ENCODE peak calls at places on chromosomes 7 and 10, in four cellular contexts. V is A549, C is HepG2, K is K562. Q is an unnamed sample.

GRCh38 chr10:62873866-62874265 is 57.7 kb upstream of the EGR2 start:
- DNase-seq in V (no peak), C (no peak), K (no peak), Q (no peak)

GRCh38 chr10:111430070-111430469 is 353.2 kb downstream of the ADRA2A start:
- DNase-seq in V (no peak), C (no peak), K (no peak), Q (no peak)

GRCh38 chr10:124287791-124288190 is 130.9 kb downstream of the OAT start:
- DNase-seq in V (no peak), C (no peak), K (no peak), Q (peak)

GRCh38 chr7:115435178-115435577 is 513.3 kb downstream of the MDFIC start:
- DNase-seq in V (no peak), C (no peak), K (no peak), Q (no peak)

GRCh38 chr7:3010161-3010560 is 33.5 kb downstream of the CARD11 start:
- DNase-seq in V (no peak), C (no peak), K (no peak), Q (no peak)

GRCh38 chr10:97683556-97684357 is 3.3 kb downstream of the AVPI1 start:
- DNase-seq in V (peak), C (no peak), K (peak), Q (no peak)

GRCh38 chr7:101953248-101953819 is 135.9 kb downstream of the CUX1 start:
- DNase-seq in V (no peak), C (no peak), K (no peak), Q (no peak)

GRCh38 chr10:7388602-7389001 is 22.2 kb downstream of the SFMBT2 start:
- DNase-seq in V (no peak), C (no peak), K (no peak), Q (no peak)

GRCh38 chr10:62414359-62414758 is 40.2 kb downstream of the ZNF365 start:
- DNase-seq in V (no peak), C (no peak), K (no peak), Q (no peak)

GRCh38 chr7:67636363-67637355 is 640.0 kb downstream of the TYW1 start:
- DNase-seq in V (no peak), C (no peak), K (no peak), Q (peak)

GRCh38 chr10:74841265-74841973 is 15.0 kb downstream of the KAT6B start:
- DNase-seq in V (no peak), C (no peak), K (no peak), Q (no peak)

GRCh38 chr7:50552921-50553320 is 12.3 kb downstream of the DDC start:
- DNase-seq in V (no peak), C (peak), K (peak), Q (no peak)

GRCh38 chr10:6114758-6115410 is 26.1 kb downstream of the RBM17 start:
- DNase-seq in V (peak), C (no peak), K (no peak), Q (no peak)

GRCh38 chr10:98610855-98611254 is 164.1 kb upstream of the HPS1 start:
- DNase-seq in V (no peak), C (no peak), K (no peak), Q (no peak)

GRCh38 chr7:94022550-94022949 is 18.4 kb upstream of the BET1 start:
- DNase-seq in V (no peak), C (no peak), K (no peak), Q (no peak)

GRCh38 chr7:80883188-80884025 is 35.4 kb downstream of the SEMA3C start:
- DNase-seq in V (peak), C (peak), K (no peak), Q (no peak)

GRCh38 chr7:55481126-55481525 is 91.2 kb downstream of the VOPP1 start:
- DNase-seq in V (no peak), C (no peak), K (no peak), Q (no peak)

GRCh38 chr10:69145864-69146263 is 21.9 kb downstream of the VPS26A start:
- DNase-seq in V (no peak), C (no peak), K (no peak), Q (no peak)

GRCh38 chr7:138962561-138963270 is 18.5 kb downstream of the KIAA1549 start:
- DNase-seq in V (no peak), C (no peak), K (no peak), Q (no peak)

GRCh38 chr7:134695321-134695860 is 48.7 kb downstream of the BPGM start:
- DNase-seq in V (no peak), C (no peak), K (no peak), Q (no peak)

GRCh38 chr10:43938810-43939209 is 290.1 kb upstream of the ZNF32 start:
- DNase-seq in V (no peak), C (no peak), K (no peak), Q (no peak)

GRCh38 chr10:43942096-43942885 is 293.6 kb upstream of the ZNF32 start:
- DNase-seq in V (no peak), C (no peak), K (no peak), Q (no peak)

GRCh38 chr10:43939389-43939938 is 290.8 kb upstream of the ZNF32 start:
- DNase-seq in V (no peak), C (no peak), K (no peak), Q (no peak)

GRCh38 chr10:43940898-43941777 is 292.5 kb upstream of the ZNF32 start:
- DNase-seq in V (no peak), C (no peak), K (no peak), Q (no peak)

GRCh38 chr10:43939939-43940810 is 291.5 kb upstream of the ZNF32 start:
- DNase-seq in V (no peak), C (no peak), K (no peak), Q (no peak)
- TF ChIP-seq HMGXB4 in V (no peak), C (no peak), K (no peak), Q (no peak)

DNA sequence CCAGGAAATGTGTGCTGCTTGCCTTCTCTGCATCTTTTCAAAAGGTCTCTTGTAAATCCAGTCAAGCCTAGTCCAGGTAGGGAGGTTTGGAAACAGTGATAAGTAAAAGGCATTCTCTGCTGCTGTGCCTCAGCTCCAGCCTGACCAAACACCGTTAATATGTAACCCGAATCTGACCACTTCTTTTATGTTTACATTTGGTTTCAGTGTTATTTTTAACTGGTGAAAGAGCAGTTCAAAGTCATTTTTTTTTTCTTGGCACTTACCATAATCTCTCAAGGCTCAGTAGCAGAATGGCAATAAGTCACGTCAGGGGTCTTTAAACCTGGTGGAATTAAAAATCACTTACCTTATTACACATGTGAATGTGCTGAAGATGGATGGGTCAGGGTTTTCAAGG is 216.8 kb downstream of the PTEN start:
- DNase-seq in V (peak), C (peak), K (no peak), Q (no peak)
- TF ChIP-seq HMGXB4 in V (no peak), C (no peak), K (no peak), Q (no peak)

GRCh38 chr7:5212633-5213285 is 22.7 kb downstream of the WIPI2 start:
- DNase-seq in V (no peak), C (no peak), K (no peak), Q (no peak)

GRCh38 chr7:5215313-5215712 is 25.3 kb downstream of the WIPI2 start:
- DNase-seq in V (no peak), C (no peak), K (no peak), Q (no peak)

GRCh38 chr7:5214641-5215040 is 24.6 kb downstream of the WIPI2 start:
- DNase-seq in V (no peak), C (no peak), K (no peak), Q (no peak)

GRCh38 chr7:5213286-5213645 is 23.2 kb downstream of the WIPI2 start:
- DNase-seq in V (no peak), C (no peak), K (no peak), Q (no peak)

GRCh38 chr7:5214236-5214635 is 24.2 kb downstream of the WIPI2 start:
- DNase-seq in V (no peak), C (no peak), K (no peak), Q (no peak)
- TF ChIP-seq HMGXB4 in V (no peak), C (no peak), K (no peak), Q (no peak)

GRCh38 chr7:140242057-140243031 is 65.6 kb upstream of the KDM7A start:
- DNase-seq in V (no peak), C (peak), K (peak), Q (no peak)
- TF ChIP-seq HMGXB4 in V (no peak), C (no peak), K (no peak), Q (no peak)

DNA sequence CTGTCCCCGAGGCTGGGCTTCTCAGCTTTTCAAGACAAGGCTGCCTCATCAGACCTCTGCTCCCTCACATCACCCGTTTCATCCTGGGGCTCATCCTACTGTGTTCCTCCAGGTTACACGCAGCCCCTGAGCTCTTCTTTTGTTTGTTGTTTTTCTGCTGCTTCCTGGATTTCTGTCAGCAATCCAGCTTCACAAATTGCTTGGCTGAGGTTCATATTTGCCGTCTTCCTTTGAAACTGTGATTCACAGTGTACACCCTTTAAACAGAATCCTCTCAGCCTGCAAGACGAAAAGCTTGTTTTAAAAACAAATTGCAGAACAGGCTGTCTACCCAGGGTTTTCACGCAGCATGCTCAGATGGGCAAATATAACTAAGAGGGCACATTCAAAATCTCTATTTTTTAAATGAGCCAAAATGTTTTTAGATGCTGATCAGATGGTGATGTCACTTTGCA is 39.1 kb upstream of the PARD3 start:
- DNase-seq in V (peak), C (no peak), K (no peak), Q (no peak)
- TF ChIP-seq HMGXB4 in V (no peak), C (no peak), K (no peak), Q (no peak)

DNA sequence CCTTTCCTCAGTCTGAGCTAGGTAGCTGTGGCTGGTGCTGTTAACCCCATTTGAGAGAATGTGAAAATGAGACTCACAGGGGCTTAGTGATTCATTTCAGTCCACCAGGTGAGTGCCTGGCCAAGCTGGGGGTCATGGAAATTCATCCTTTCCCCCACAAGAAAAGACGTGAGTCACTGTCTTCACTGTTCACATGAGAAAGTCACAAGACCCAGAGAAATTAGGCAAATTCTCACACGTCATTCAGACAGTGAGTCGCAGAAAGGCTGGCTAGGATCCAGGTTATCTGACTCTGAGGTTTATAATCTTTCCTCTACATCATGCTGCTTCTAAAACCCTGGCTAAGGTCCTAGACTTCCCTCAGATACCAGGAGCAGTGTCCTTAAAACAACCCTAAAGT is 428.1 kb upstream of the CELF2 start:
- DNase-seq in V (no peak), C (no peak), K (no peak), Q (no peak)
- TF ChIP-seq HMGXB4 in V (no peak), C (no peak), K (no peak), Q (no peak)

DNA sequence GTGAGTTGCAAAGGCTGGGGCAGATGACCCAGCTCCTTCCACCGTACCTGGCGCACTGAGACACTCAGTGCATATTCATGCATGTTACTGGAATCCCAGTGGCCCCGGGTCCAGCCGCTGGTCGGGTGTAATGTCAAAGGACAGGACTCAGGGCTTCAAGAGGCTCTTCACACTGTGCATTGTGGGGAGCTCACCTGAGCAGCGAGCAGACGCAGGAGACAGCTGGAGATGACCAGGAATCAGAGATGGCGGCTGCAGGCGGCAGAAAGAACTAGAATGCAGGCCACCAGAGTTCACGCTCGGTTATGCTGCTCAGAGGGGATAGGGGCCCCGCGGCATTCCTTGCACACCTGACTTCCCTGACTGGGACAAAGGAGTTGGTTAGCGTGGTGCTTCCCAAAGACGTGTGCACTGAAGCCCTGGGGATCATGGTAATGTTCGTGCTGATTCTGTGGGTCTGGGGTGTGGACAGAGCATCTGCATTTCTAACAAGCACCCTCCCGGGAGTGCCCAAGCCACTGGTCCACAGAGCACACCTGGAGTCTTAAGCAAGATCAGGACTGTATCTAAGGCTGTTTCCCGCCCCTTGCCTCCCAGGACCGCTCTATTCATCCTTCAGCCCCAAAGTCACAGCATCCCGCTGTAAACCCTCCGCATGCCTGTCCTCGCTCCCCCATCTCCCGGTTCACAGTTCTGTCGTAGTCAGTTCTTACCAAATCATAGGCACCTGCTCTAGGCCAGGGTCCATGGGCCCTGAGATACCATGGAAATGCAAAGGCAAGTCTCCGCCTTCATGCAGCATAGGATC is 71.0 kb downstream of the MKI67 start:
- DNase-seq in V (no peak), C (no peak), K (no peak), Q (no peak)
- TF ChIP-seq HMGXB4 in V (no peak), C (no peak), K (no peak), Q (no peak)

Q was measured in WTC11.